ENCODE peak calls at places on chromosomes 3 and 15, in four cellular contexts. G is A549, H is K562, R is HepG2. D is an unnamed sample.

GRCh38 chr3:192878374-192878773 is 39.3 kb downstream of the MB21D2 start:
- DNase-seq in R (no peak), H (no peak), G (no peak), D (no peak)

GRCh38 chr3:46724360-46724890 is 6.8 kb upstream of the PRSS50 start:
- DNase-seq in R (no peak), G (no peak), H (no peak), D (no peak)

GRCh38 chr3:24351779-24352469 is 142.7 kb downstream of the THRB start:
- DNase-seq in H (peak; percentile 49), R (no peak), G (no peak), D (no peak)

GRCh38 chr3:194030372-194030771 is 105.6 kb upstream of the HES1 start:
- DNase-seq in R (peak; percentile 43), H (no peak), G (no peak), D (no peak)

GRCh38 chr3:111861396-111861795 is 2.3 kb downstream of the PHLDB2 start:
- DNase-seq in G (no peak), H (no peak), R (no peak), D (no peak)

GRCh38 chr15:69666441-69666882 is 213.8 kb downstream of the RPLP1 start:
- DNase-seq in G (no peak), R (no peak), H (no peak), D (no peak)

GRCh38 chr15:42082141-42082540 is 12.2 kb downstream of the PLA2G4D start:
- DNase-seq in H (no peak), R (no peak), G (no peak), D (no peak)

GRCh38 chr3:26106119-26106690 is 316.3 kb downstream of the OXSM start:
- DNase-seq in H (no peak), R (no peak), G (no peak), D (no peak)

GRCh38 chr3:46501702-46502101 is 3.9 kb downstream of the RTP3 start:
- DNase-seq in G (no peak), R (no peak), H (no peak), D (no peak)

GRCh38 chr3:179544981-179545645 is 17.6 kb upstream of the ACTL6A start:
- DNase-seq in H (no peak), R (no peak), G (no peak), D (no peak)

GRCh38 chr3:108518895-108519294 is 8.5 kb upstream of the MYH15 start:
- DNase-seq in H (no peak), G (no peak), R (no peak), D (no peak)

GRCh38 chr3:157436583-157437300 is at the start of gene PTX3:
- DNase-seq in H (no peak), R (no peak), G (peak; percentile 8), D (no peak)

GRCh38 chr3:44030690-44031344 is 210.9 kb upstream of the TOPAZ1 start:
- DNase-seq in G (no peak), R (no peak), H (no peak), D (no peak)

GRCh38 chr3:13495921-13496723 is 16.0 kb downstream of the HDAC11 start:
- DNase-seq in H (peak; percentile 79), G (peak; percentile 78), R (peak; percentile 49), D (peak; percentile 54)

GRCh38 chr3:194404365-194405140 is 5.5 kb upstream of the GP5 start:
- DNase-seq in H (no peak), R (peak; percentile 52), G (peak; percentile 56), D (no peak)

DNA sequence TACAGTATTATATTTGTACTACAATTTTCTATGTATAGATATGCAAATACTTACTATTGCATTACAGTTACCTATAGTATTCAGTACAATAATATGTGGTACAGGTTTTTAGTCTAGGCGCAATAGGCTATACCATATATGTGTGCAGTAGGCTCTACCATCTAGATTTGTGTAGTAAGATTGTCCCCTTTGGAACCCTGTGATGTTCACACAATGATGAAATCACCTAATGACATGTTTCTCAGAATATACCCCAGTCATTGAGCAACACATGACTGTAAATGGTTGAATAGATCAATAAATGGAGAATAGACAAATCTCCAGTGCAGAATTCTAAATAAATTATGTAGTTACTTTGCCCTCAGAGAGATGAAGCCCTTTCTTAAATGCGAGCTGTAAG is 17.6 kb upstream of the TMC3 start:
- DNase-seq in G (no peak), H (no peak), R (no peak), D (no peak)
- TF ChIP-seq RNF2 in G (no peak), H (no peak), R (no peak), D (no peak)

DNA sequence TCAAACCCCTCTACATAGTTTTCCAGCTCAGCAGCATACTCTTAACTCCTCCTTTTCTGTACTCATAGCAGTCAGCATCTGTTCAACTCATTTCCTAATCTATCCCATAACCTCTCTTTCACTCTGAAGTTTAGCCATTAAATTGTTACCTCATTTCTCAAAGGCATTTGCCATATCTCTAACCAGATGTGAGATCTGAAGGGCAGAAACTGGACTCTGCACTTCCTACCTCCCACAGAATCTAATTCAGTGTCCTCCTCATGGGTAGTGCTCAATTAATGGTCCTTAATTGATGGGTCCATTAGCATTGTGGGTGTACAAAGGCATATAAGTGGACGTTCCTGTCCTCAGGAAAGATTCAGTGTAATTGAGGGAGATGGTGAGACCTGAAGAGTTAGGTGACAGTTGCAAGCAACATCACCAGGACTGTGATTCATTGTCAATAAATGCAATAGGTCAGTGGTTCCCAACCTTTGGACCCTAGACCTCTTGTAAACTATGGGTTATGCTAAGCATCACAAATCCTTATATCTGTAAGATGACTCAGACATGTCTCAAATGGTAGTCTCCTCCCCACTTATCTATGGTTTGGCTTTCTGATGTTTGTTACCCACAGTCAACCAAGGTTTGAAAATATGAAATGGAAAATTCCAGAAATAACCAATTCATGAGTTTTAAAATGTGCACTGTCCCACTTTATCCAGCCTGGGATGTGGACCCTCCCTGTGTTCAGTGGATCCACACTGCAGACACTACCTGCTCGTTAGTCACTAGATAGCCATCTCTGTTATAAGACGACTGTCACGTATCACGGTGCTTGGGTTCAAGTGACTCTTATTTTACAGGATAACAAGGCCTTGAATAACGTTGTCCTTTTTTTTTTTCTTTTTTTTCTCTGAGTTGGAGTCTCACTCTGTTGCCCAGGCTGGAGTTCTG is 25.0 kb upstream of the UACA start:
- DNase-seq in G (peak; percentile 94), R (peak; percentile 91), H (no peak), D (no peak)
- TF ChIP-seq KDM1A in G (no peak), R (no peak), H (no peak), D (no peak)

DNA sequence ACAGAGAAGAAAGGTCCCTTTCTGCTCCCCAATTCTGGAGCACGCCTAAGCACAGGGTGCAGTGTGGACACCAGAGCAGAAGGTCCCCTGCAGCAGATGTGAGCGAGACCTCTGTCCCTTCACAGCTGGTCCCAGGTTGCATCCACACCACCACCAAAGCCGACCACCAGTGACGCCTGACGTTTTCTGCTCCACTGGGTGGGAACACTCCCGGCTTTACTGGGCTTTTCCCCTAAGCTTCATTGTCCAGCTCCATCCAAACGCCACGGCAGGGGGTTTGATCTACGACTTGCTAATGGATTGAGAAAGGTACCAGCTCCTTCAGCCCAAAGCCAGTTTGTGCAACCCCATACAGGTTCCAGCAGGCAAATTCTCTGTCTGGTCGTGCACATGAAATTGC is 31.3 kb downstream of the ADAMTS17 start:
- DNase-seq in G (no peak), R (no peak), H (no peak), D (no peak)
- TF ChIP-seq RNF2 in G (no peak), R (no peak), H (no peak), D (no peak)

GRCh38 chr15:90665288-90666134 is 51.6 kb upstream of the BLM start:
- DNase-seq in R (peak; percentile 21), G (peak; percentile 78), H (peak; percentile 82), D (no peak)
- TF ChIP-seq KDM1A in R (no peak), G (no peak), H (no peak), D (no peak)

DNA sequence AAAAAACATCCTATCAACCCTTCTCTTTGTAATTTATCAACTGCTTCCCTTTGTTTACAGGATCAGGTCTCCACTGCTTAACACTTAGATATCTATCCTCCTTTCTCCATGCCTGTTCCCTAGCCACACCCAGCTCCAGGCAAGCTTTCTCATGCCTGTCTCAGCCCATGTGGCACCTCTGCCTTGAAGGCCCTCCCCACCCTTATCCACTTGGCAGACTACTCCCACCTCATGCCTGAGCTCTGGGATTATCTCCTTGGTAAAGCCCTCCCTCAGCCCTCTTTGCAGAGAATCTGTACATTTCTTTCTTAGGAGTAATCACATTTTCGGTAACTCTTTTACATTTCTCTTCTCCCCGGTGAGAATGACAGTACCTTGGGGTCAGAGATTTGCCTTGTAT is 96.0 kb downstream of the ATP1B3 start:
- DNase-seq in R (no peak), G (no peak), H (no peak), D (no peak)
- TF ChIP-seq RNF2 in R (no peak), G (no peak), H (no peak), D (no peak)

DNA sequence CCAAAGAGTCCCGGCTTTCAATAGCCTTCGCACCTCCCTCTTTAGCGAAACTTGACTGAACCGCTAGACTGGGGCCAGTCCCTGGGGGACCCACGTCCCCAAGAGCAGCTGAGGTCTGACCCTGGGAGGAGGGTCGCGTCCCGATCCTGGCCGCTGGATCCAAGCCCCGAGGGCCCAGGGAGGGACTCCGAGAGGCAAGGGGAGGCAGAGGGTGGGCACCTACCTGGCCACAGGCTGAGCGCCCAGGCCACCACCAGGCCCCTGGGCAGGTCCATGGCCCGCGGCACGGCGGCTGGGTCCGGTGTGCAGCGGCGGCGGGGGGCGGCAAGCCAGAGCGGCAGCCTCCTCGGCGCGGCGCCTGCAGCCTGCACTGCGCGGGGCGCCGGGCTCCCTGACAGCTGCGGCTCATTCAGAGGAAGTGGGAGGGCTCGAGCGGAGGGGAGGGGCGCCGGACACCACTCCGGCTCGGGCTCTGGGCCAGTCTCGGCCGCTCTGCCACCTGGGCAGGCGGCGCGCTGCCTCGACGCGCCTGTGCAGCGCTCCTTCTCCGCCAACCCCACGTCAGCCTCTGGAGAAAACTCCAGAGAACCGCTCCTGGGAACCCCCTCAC is at the start of gene ITGA11:
- DNase-seq in G (peak; percentile 57), R (no peak), H (peak; percentile 29), D (peak; percentile 87)
- TF ChIP-seq KDM1A in G (no peak), R (no peak), H (no peak), D (no peak)

DNA sequence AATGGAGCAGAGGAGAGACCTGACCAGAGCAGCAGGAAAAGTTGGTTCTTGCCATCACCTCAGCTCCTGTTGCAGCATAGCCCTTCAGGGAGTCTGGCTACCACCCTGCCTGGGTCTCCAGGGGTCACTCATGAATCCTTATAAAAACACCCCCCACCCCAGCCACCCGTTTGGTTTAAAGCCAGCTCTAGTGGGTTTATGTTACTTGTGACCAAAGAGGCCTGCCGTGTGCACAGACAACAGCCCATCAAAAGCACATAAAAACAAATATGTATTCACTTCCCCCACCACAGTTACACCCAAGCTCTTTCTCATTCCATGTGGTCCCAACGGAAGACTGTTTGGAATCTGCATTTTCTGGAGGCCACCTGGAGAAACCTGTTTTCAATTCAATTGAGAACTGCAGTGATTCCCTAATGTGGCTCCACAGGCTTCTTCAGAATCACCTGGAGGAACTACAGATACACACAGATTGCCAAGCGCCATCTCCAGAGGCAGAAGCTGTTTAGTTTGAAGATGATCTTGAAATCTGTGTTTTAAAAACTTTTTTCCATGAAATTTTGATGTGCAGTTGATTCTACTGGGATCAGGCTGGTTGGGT is 13.8 kb downstream of the FOXL2 start:
- DNase-seq in H (no peak), R (no peak), G (no peak), D (no peak)
- TF ChIP-seq RNF2 in H (no peak), R (no peak), G (no peak), D (no peak)

GRCh38 chr3:136194409-136195257 is 1.5 kb downstream of the MSL2 start:
- DNase-seq in R (no peak), G (no peak), H (no peak), D (no peak)
- TF ChIP-seq KDM1A in R (no peak), G (no peak), H (peak; percentile 45), D (no peak)